ENCODE peak calls at places on chromosome X, in ten cellular contexts. Y, W, L, J, Z, M, C, N, D and F are unnamed samples.

GRCh38 chrX:13281289-13281688 is 38.6 kb downstream of the ATXN3L start:
- DNase-seq in N (no peak), W (no peak), D (no peak), L (no peak), J (no peak), M (no peak), C (no peak), Z (no peak), Y (no peak), F (no peak)

GRCh38 chrX:34521563-34521962 is 135.5 kb downstream of the TMEM47 start:
- DNase-seq in C (peak; percentile 33), L (no peak), W (no peak), D (no peak), J (peak; percentile 26), N (no peak), Y (peak; percentile 16), Z (no peak), M (no peak), F (no peak)

GRCh38 chrX:115642895-115643530 is 82.0 kb downstream of the PLS3 start:
- DNase-seq in C (peak; percentile 73), N (peak; percentile 75), M (peak; percentile 21), D (no peak), Y (peak; percentile 74), J (no peak), W (peak; percentile 23), Z (no peak), L (peak; percentile 42), F (peak; percentile 73)

GRCh38 chrX:68755726-68756125 is 73.1 kb upstream of the EFNB1 start:
- DNase-seq in W (no peak), D (no peak), Z (no peak), L (no peak), J (no peak), M (no peak), C (no peak), N (no peak), Y (no peak), F (no peak)

GRCh38 chrX:151759041-151759440 is 24.5 kb downstream of the CNGA2 start:
- DNase-seq in M (no peak), J (no peak), C (no peak), D (no peak), W (no peak), L (no peak), Z (no peak), N (no peak), Y (no peak), F (no peak)

GRCh38 chrX:38271154-38271716 is 50.6 kb upstream of the SRPX start:
- DNase-seq in W (no peak), L (no peak), D (no peak), N (no peak), Y (peak; percentile 5), C (peak; percentile 22), J (no peak), Z (no peak), M (no peak), F (no peak)

GRCh38 chrX:39261446-39262147 is 460.3 kb downstream of the MID1IP1 start:
- DNase-seq in L (peak; percentile 5), J (peak; percentile 52), Z (no peak), Y (peak; percentile 44), D (peak; percentile 49), M (peak; percentile 63), W (peak; percentile 38), N (peak; percentile 52), C (peak; percentile 49), F (peak; percentile 67)

GRCh38 chrX:148537556-148538182 is 37.3 kb downstream of the AFF2 start:
- DNase-seq in D (no peak), M (no peak), L (no peak), W (no peak), J (no peak), Z (no peak), Y (no peak), N (no peak), C (no peak), F (no peak)

GRCh38 chrX:41164469-41164868 is 79.2 kb downstream of the USP9X start:
- DNase-seq in J (no peak), Y (no peak), M (no peak), L (no peak), D (no peak), C (no peak), W (peak; percentile 22), Z (no peak), N (no peak), F (no peak)

GRCh38 chrX:105658136-105658535 is 164.2 kb upstream of the NRK start:
- DNase-seq in C (peak; percentile 81), M (peak; percentile 4), J (no peak), L (no peak), Z (no peak), W (no peak), Y (peak; percentile 81), N (no peak), D (no peak), F (peak; percentile 25)

DNA sequence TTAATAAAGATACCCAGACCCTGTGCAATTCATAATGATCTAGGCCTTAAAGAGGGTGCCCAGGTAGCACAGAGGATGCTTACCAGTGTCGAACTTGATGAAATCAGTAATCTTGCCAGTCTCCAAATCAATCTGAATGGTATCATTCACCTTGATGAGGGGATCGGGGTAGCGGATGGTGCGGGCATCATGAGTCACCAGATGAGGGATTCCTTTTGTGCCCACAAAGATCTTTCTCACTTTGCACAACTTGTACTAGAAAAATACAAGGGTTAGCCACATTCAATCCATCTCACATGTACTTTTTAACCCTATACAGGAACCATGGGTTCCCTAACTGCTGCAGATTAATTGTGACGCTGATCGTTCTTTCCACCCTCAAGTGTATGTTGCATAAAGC is 3.3 kb downstream of the RPS4X start:
- DNase-seq in C (no peak), W (no peak), Z (no peak), D (no peak), L (no peak), J (no peak), N (no peak), M (no peak), Y (no peak), F (no peak)
- H3K4me3 ChIP-seq in C (peak overlapping the region; percentile 1), W (no peak overlapping the region), Z (peak overlapping the region; percentile 88), D (no peak overlapping the region), L (no peak overlapping the region), J (no peak overlapping the region), N (no peak overlapping the region), M (peak overlapping the region; percentile 88), Y (no peak overlapping the region), F (no peak overlapping the region)

DNA sequence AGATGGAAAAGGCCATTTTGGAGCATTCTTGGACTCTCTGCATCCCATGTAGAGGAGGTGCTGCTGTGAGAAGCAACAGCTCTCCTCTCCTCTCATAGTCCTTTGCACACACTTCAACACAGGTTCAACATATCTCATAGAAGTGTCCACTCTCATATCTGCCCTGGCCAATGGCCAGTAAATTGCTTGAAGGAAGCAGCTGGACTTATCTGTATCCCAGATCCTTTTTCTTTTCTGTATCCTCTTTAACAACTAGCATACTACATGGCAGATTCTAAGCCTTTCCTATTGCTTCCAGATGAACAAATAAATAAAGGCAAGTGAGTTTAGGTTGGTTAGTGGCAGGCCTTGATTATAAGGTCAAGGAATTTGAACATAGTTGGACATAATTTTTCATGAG is 122.0 kb downstream of the HS6ST2 start:
- DNase-seq in J (no peak), Y (no peak), L (no peak), C (no peak), N (no peak), W (no peak), Z (no peak), M (no peak), D (no peak), F (no peak)
- H3K4me3 ChIP-seq in J (no peak overlapping the region), Y (no peak overlapping the region), L (no peak overlapping the region), C (no peak overlapping the region), N (no peak overlapping the region), W (no peak overlapping the region), Z (no peak overlapping the region), M (no peak overlapping the region), D (no peak overlapping the region), F (no peak overlapping the region)

GRCh38 chrX:131818297-131818936 is 204.7 kb upstream of the STK26 start:
- DNase-seq in C (no peak), N (no peak), Z (no peak), L (no peak), M (no peak), W (no peak), D (no peak), J (no peak), Y (no peak), F (no peak)

GRCh38 chrX:131827935-131828334 is 195.2 kb upstream of the STK26 start:
- DNase-seq in Y (peak; percentile 7), C (peak; percentile 34), J (peak; percentile 59), M (no peak), D (no peak), L (no peak), N (no peak), Z (no peak), W (no peak), F (no peak)

GRCh38 chrX:131826572-131826971 is 196.5 kb upstream of the STK26 start:
- DNase-seq in D (no peak), L (no peak), J (no peak), Z (no peak), C (no peak), Y (no peak), M (no peak), N (no peak), W (no peak), F (no peak)

GRCh38 chrX:131816551-131817136 is 206.5 kb upstream of the STK26 start:
- DNase-seq in C (no peak), Y (no peak), L (peak; percentile 30), J (no peak), W (peak; percentile 18), Z (no peak), M (peak; percentile 46), N (no peak), D (peak; percentile 32), F (peak; percentile 67)

DNA sequence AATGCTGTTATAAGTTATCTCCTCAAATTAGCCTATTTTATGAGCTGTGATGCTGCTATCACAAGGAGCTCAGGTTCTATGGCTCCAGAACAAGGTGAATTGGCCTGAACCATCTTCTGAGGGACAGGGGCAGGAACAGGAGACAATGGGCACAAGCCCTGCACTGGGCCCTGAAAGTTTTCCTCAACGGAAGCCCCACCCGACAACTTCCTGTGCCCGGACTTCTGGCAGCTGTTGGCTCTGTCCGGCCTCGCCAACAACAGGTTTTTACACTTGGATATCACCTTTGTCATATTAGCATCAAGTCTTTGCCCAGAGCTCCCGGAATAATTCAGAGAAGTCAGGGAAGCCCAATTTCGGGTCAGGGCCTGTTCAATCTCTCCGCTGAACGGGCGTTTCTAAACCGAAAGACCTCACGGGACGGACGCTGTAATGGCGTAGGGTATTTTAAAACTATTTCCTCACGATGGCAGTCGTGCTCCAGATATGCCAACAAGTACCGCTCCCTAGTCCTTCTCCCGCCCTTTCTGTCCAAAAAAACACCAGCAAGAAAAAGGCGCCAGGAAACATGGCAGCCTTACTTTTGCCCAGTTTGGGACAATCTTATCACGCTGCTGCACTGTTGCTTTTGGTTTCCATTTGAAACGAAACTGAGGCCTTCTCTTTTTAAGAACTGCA is 201.0 kb upstream of the STK26 start:
- DNase-seq in Y (no peak), D (peak; percentile 21), N (no peak), M (peak; percentile 59), C (no peak), J (no peak), W (no peak), Z (no peak), L (no peak), F (no peak)
- H3K4me3 ChIP-seq in Y (no peak overlapping the region), D (peak overlapping the region; percentile 36), N (no peak overlapping the region), M (no peak overlapping the region), C (no peak overlapping the region), J (no peak overlapping the region), W (peak overlapping the region; percentile 19), Z (peak overlapping the region; percentile 60), L (no peak overlapping the region), F (no peak overlapping the region)

DNA sequence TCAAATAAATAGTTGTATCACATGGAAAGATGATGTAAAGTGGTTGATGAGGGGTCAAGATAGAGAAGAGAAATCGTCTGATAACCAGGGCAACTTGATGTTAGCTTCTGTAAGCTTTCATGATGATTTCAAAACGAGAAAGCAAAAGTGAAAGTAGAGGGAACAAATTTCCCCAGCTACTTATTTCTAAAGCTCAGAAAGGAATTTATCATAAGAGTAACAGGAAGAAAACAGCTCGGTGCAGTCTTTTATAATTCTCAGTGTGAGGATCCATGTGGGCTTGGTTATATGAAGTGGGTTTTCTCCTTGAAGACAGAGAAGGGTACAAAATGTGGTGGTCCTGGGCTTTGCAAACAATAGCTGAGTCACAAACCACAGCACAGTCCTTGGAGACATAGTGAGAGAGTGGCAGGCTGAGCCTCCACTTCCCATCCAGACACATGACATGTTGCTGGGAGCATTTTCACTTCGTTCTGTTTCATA is 32.1 kb upstream of the GLRA2 start:
- DNase-seq in W (peak; percentile 51), Z (no peak), N (no peak), M (no peak), Y (peak; percentile 1), J (no peak), D (no peak), L (no peak), C (peak; percentile 3), F (peak; percentile 8)
- H3K4me3 ChIP-seq in W (peak overlapping the region; percentile 22), Z (peak overlapping the region; percentile 45), N (no peak overlapping the region), M (no peak overlapping the region), Y (peak overlapping the region; percentile 21), J (no peak overlapping the region), D (no peak overlapping the region), L (peak overlapping the region; percentile 46), C (no peak overlapping the region), F (peak overlapping the region; percentile 39)